ENCODE peak calls at places on chromosomes 4 and X, in seven cellular contexts. T is posterior vena cava, Q is tibial nerve, M is NCI-H1105, H is AG09319, Y is coronary artery, Z is MCF 10A. N is an unnamed sample.

GRCh38 chrX:8724176-8724757 is 7.7 kb downstream of the ANOS1 start:
- DNase-seq in T (no peak), Q (no peak), M (no peak), H (no peak), Y (no peak), Z (no peak), N (no peak)

GRCh38 chr4:108829981-108830492 is 67.2 kb upstream of the ETNPPL start:
- DNase-seq in T (no peak), Q (no peak), M (no peak), H (no peak), Y (no peak), Z (no peak), N (no peak)

GRCh38 chr4:34371676-34372075 is 1872.6 kb downstream of the ARAP2 start:
- DNase-seq in T (no peak), Q (no peak), M (no peak), H (no peak), Y (no peak), Z (no peak), N (no peak)

GRCh38 chr4:168856312-168856711 is 153.7 kb downstream of the CBR4 start:
- DNase-seq in T (no peak), Q (no peak), M (no peak), H (no peak), Y (no peak), Z (peak), N (no peak)

GRCh38 chr4:168398589-168398988 is 80.0 kb upstream of the DDX60 start:
- DNase-seq in T (no peak), Q (no peak), M (no peak), H (no peak), Y (no peak), Z (no peak), N (no peak)

GRCh38 chr4:180828455-180829018 is 1414.7 kb upstream of the TENM3 start:
- DNase-seq in T (no peak), Q (peak), M (peak), H (peak), Y (no peak), Z (peak), N (no peak)

GRCh38 chrX:115399306-115399705 is 109.8 kb downstream of the LUZP4 start:
- DNase-seq in T (no peak), Q (no peak), M (no peak), H (no peak), Y (no peak), Z (no peak), N (no peak)

GRCh38 chr4:113675731-113676707 is 85.5 kb downstream of the CAMK2D start:
- DNase-seq in T (no peak), Q (no peak), M (peak), H (no peak), Y (no peak), Z (peak), N (no peak)

GRCh38 chr4:26273308-26273980 is 47.4 kb upstream of the RBPJ start:
- DNase-seq in T (no peak), Q (peak), M (no peak), H (no peak), Y (no peak), Z (no peak), N (no peak)

GRCh38 chr4:39367166-39367565 is 1.0 kb upstream of the RFC1 start:
- DNase-seq in T (no peak), Q (no peak), M (no peak), H (no peak), Y (no peak), Z (no peak), N (peak)

GRCh38 chr4:64144994-64145393 is 264.3 kb downstream of the TECRL start:
- DNase-seq in T (no peak), Q (no peak), M (peak), H (no peak), Y (no peak), Z (peak), N (no peak)

GRCh38 chrX:119481218-119481875 is 13.1 kb downstream of the SLC25A5 start:
- DNase-seq in T (no peak), Q (no peak), M (no peak), H (no peak), Y (no peak), Z (no peak), N (no peak)

GRCh38 chrX:35285289-35285962 is 342.8 kb downstream of the FAM47B start:
- DNase-seq in T (peak), Q (no peak), M (no peak), H (no peak), Y (no peak), Z (no peak), N (no peak)

GRCh38 chr4:77196866-77197265 is 39.9 kb downstream of the CCNG2 start:
- DNase-seq in T (no peak), Q (no peak), M (no peak), H (no peak), Y (no peak), Z (no peak), N (no peak)